ENCODE peak calls at places on chromosomes 4 and X, in five cellular contexts. K is mesenchymal stem cell, F is mesendoderm, J is H9, A is neuronal stem cell. N is an unnamed sample.

GRCh38 chr4:24674279-24674678 is 89.9 kb upstream of the DHX15 start:
- DNase-seq in K (no peak), F (no peak), J (no peak), A (no peak), N (no peak)

GRCh38 chr4:77177196-77177595 is 20.2 kb downstream of the CCNG2 start:
- DNase-seq in K (no peak), F (no peak), J (no peak), A (peak), N (no peak)

GRCh38 chr4:166318810-166319525 is 445.9 kb downstream of the TLL1 start:
- DNase-seq in K (peak), F (no peak), J (no peak), A (no peak), N (peak)

GRCh38 chr4:120765271-120765985 is 157.1 kb downstream of the PRDM5 start:
- DNase-seq in K (peak), F (no peak), J (no peak), A (no peak), N (no peak)

GRCh38 chrX:57587607-57588006 is 4.2 kb upstream of the ZXDB start:
- DNase-seq in K (no peak), F (no peak), J (no peak), A (no peak), N (no peak)

GRCh38 chr4:87317527-87317926 is 5.2 kb downstream of the HSD17B13 start:
- DNase-seq in K (no peak), F (no peak), J (no peak), A (no peak), N (peak)

GRCh38 chr4:156571146-156571545 is 400.5 kb downstream of the PDGFC start:
- DNase-seq in K (no peak), F (no peak), J (no peak), A (no peak), N (no peak)

GRCh38 chr4:48191758-48192157 is 57.7 kb upstream of the TXK start:
- DNase-seq in K (no peak), F (no peak), J (no peak), A (no peak), N (no peak)

GRCh38 chr4:10123227-10124101 is 6.9 kb upstream of the WDR1 start:
- DNase-seq in K (no peak), F (peak), J (peak), A (no peak), N (peak)

GRCh38 chr4:2691313-2691712 is 64.8 kb downstream of the TNIP2 start:
- DNase-seq in K (no peak), F (no peak), J (no peak), A (no peak), N (no peak)

GRCh38 chr4:1325681-1326635 is 21.1 kb upstream of the UVSSA start:
- DNase-seq in K (no peak), F (no peak), J (no peak), A (no peak), N (no peak)

GRCh38 chrX:132208422-132208821 is 10.8 kb downstream of the RAP2C start:
- DNase-seq in K (no peak), F (no peak), J (no peak), A (no peak), N (no peak)

GRCh38 chr4:40316782-40317635 is 18.1 kb upstream of the CHRNA9 start:
- DNase-seq in K (peak), F (peak), J (peak), A (peak), N (peak)

GRCh38 chrX:153884136-153885076 is 1.6 kb downstream of the L1CAM start:
- DNase-seq in K (no peak), F (no peak), J (no peak), A (no peak), N (no peak)

GRCh38 chrX:63930140-63930539 is 145.1 kb upstream of the ARHGEF9 start:
- DNase-seq in K (no peak), F (peak), J (peak), A (peak), N (no peak)

GRCh38 chr4:43843501-43843900 is 605.1 kb downstream of the KCTD8 start:
- DNase-seq in K (no peak), F (peak), J (no peak), A (no peak), N (peak)

GRCh38 chrX:108261541-108262218 is 170.1 kb downstream of the ATG4A start:
- DNase-seq in K (peak), F (no peak), J (no peak), A (no peak), N (peak)

GRCh38 chr4:140710784-140711622 is 45.2 kb downstream of the TBC1D9 start:
- DNase-seq in K (no peak), F (no peak), J (no peak), A (no peak), N (no peak)

GRCh38 chr4:110085131-110085530 is 113.3 kb downstream of the ELOVL6 start:
- DNase-seq in K (no peak), F (no peak), J (no peak), A (no peak), N (peak)

GRCh38 chrX:9312922-9313867 is 151.7 kb upstream of the TBL1X start:
- DNase-seq in K (no peak), F (peak), J (peak), A (no peak), N (no peak)

GRCh38 chr4:124146071-124146470 is 566.5 kb downstream of the ANKRD50 start:
- DNase-seq in K (no peak), F (no peak), J (no peak), A (no peak), N (no peak)

GRCh38 chrX:11899091-11899490 is 141.1 kb downstream of the MSL3 start:
- DNase-seq in K (peak), F (peak), J (no peak), A (no peak), N (no peak)

GRCh38 chr4:44313702-44314101 is 134.9 kb downstream of the KCTD8 start:
- DNase-seq in K (no peak), F (no peak), J (no peak), A (no peak), N (no peak)

GRCh38 chr4:41814565-41814964 is 66.0 kb upstream of the PHOX2B start:
- DNase-seq in K (peak), F (peak), J (peak), A (no peak), N (peak)

GRCh38 chrX:48920713-48921104 is 1.9 kb upstream of the PIM2 start:
- DNase-seq in K (no peak), F (peak), J (no peak), A (no peak), N (no peak)
- H2BK15ac ChIP-seq in K (no peak), F (no peak), J (no peak), A (no peak), N (no peak)

GRCh38 chr4:88937081-88937480 is 119.9 kb downstream of the FAM13A start:
- DNase-seq in K (peak), F (no peak), J (no peak), A (no peak), N (peak)
- H2BK120ac ChIP-seq in K (no peak), F (no peak), J (no peak), A (no peak), N (peak)

GRCh38 chr4:8585186-8585585 is 5.0 kb downstream of the GPR78 start:
- DNase-seq in K (no peak), F (peak), J (peak), A (no peak), N (no peak)
- H2BK15ac ChIP-seq in K (no peak), F (no peak), J (no peak), A (no peak), N (no peak)

DNA sequence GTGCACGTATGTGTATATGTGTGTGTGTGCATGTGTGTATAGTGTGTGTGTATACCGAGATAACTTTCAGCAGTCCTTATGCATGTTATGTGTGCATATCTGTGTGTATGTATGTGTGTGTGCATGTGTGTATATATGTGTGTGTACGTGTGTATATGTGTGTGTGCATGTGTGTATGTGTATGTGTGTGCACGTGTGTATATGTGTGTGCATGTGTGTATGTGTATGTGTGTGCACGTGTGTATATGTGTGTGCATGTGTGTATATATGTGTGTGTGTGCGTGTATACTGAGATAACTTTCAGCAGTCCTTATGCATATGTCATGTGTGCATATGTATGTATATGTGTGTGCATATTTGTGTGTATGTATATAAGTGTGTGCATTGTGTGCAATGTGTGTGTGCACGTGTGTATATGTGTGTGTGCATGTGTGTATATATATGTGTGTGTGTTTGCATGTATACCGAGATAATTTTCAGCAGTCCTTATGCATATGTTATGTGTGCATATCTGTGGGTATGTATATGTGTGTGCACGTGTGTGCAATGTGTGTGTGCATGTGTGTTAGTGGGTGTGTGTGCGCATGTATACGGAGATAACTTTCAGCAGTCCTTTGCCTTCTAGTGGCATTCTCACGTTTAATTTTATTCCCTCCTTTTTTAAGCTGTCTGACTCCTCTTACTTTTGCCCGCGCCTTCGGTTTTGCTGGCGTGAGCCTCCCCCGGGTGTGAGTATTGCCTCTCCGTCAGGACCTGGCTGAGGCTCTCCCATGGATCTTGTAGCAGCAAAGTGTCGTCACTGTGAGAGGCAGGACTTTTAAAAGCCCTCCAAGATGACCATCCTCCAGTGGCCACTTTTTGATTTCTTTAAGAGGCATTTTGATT is 99.6 kb upstream of the SHOX start:
- DNase-seq in K (no peak), F (no peak), J (peak), A (no peak), N (no peak)
- H2BK120ac ChIP-seq in K (no peak), F (no peak), J (no peak), A (no peak), N (no peak)

GRCh38 chr4:6523251-6523650 is 50.8 kb upstream of the PPP2R2C start:
- DNase-seq in K (peak), F (no peak), J (no peak), A (no peak), N (peak)

GRCh38 chr4:6520051-6520450 is 47.6 kb upstream of the PPP2R2C start:
- DNase-seq in K (no peak), F (no peak), J (no peak), A (no peak), N (no peak)

GRCh38 chr4:6517171-6517570 is 44.8 kb upstream of the PPP2R2C start:
- DNase-seq in K (no peak), F (no peak), J (no peak), A (no peak), N (no peak)

GRCh38 chr4:6524436-6524835 is 50.6 kb upstream of the MAN2B2 start:
- DNase-seq in K (no peak), F (peak), J (no peak), A (no peak), N (no peak)

GRCh38 chr4:6520978-6521377 is 48.6 kb upstream of the PPP2R2C start:
- DNase-seq in K (no peak), F (no peak), J (no peak), A (no peak), N (no peak)
- H2BK15ac ChIP-seq in K (no peak), F (no peak), J (no peak), A (no peak), N (no peak)

N was measured in IMR-90.